ENCODE peak calls at places on chromosomes 6 and 20, in four cellular contexts. One of them, this sample, is unnamed.

GRCh38 chr6:43804550-43805223 is 34.7 kb downstream of the VEGFA start:
- DNase-seq in body of pancreas: peak
- DNase-seq in AG04450: no peak
- DNase-seq in cardiac fibroblast: no peak
- DNase-seq in this sample: no peak

GRCh38 chr6:150617496-150618460 is 18.1 kb downstream of the PLEKHG1 start:
- DNase-seq in AG04450: no peak
- DNase-seq in cardiac fibroblast: peak
- DNase-seq in body of pancreas: no peak
- DNase-seq in this sample: no peak

GRCh38 chr20:36285746-36286447 is 20.2 kb upstream of the DLGAP4 start:
- DNase-seq in AG04450: no peak
- DNase-seq in body of pancreas: no peak
- DNase-seq in cardiac fibroblast: no peak
- DNase-seq in this sample: no peak

GRCh38 chr20:18056174-18057105 is 1.3 kb downstream of the OVOL2 start:
- DNase-seq in AG04450: no peak
- DNase-seq in body of pancreas: peak
- DNase-seq in cardiac fibroblast: no peak
- DNase-seq in this sample: no peak

GRCh38 chr6:80454661-80455365 is 348.3 kb downstream of the BCKDHB start:
- DNase-seq in cardiac fibroblast: peak
- DNase-seq in AG04450: no peak
- DNase-seq in body of pancreas: no peak
- DNase-seq in this sample: no peak

GRCh38 chr20:22379472-22379871 is 204.9 kb downstream of the FOXA2 start:
- DNase-seq in body of pancreas: no peak
- DNase-seq in AG04450: no peak
- DNase-seq in cardiac fibroblast: peak
- DNase-seq in this sample: no peak

GRCh38 chr20:44092551-44093248 is 94.3 kb downstream of the JPH2 start:
- DNase-seq in cardiac fibroblast: peak
- DNase-seq in body of pancreas: no peak
- DNase-seq in AG04450: no peak
- DNase-seq in this sample: no peak

GRCh38 chr20:35627121-35627520 is 11.5 kb downstream of the SPAG4 start:
- DNase-seq in body of pancreas: no peak
- DNase-seq in AG04450: no peak
- DNase-seq in cardiac fibroblast: no peak
- DNase-seq in this sample: no peak

GRCh38 chr6:43268348-43268685 is 25.0 kb downstream of the TTBK1 start:
- DNase-seq in body of pancreas: peak
- DNase-seq in cardiac fibroblast: no peak
- DNase-seq in AG04450: no peak
- DNase-seq in this sample: no peak

GRCh38 chr6:10033223-10033829 is 381.5 kb downstream of the TFAP2A start:
- DNase-seq in body of pancreas: peak
- DNase-seq in AG04450: no peak
- DNase-seq in cardiac fibroblast: no peak
- DNase-seq in this sample: no peak

DNA sequence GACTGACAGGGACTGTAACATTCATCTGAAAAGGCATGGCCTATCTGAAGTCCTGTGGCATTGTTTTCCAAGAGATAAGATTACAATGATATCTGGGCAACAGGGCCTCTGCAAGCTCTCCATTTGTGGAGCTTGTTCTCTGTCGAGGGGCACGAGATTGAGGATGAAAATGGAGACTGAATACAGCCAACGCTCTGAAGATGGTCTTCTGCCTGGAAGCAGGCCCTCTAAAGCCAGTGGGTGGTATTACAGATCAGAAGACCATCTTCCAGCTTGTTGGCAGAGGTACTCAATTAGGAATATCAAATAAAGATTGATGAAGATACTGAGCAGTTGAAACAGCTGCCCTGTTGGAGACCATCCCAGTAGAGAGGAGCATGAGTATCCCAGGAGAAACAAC is 288.2 kb downstream of the CENPW start:
- DNase-seq in body of pancreas: no peak
- DNase-seq in cardiac fibroblast: no peak
- DNase-seq in AG04450: no peak
- DNase-seq in this sample: no peak
- TF ChIP-seq CTCF in body of pancreas: no peak
- TF ChIP-seq CTCF in cardiac fibroblast: no peak
- TF ChIP-seq CTCF in AG04450: no peak
- TF ChIP-seq CTCF in this sample: no peak

GRCh38 chr6:92779758-92780157 is 639.6 kb downstream of the EPHA7 start:
- DNase-seq in cardiac fibroblast: peak
- DNase-seq in AG04450: peak
- DNase-seq in body of pancreas: peak
- DNase-seq in this sample: no peak

DNA sequence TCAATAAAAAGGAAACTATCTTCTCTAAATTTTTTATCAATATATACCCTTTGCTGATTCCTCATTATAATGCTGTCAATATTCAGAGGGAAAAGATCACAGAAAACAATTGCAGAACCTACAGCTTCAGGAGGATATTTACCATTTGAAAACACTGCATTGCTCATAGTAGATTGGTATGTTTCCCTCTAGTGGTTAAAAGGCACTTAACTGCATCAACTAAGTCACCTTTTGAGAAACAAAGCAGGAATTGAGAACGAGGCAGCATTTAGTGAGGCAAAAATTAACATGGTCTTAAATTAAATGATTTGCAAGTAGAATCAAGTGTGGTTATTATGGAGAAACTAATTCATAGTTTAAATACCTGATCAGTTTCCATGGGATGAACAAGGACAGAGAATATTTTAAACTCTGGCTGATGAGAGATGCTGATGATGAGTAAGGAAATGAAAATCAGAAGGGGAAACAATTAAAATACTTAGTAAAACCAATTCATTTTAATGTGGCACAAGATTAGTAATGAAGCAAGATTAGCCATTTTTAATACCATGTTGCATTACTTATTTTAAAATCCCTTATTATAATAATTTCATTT is 642.1 kb downstream of the EPHA7 start:
- DNase-seq in body of pancreas: no peak
- DNase-seq in cardiac fibroblast: peak
- DNase-seq in AG04450: no peak
- DNase-seq in this sample: no peak
- TF ChIP-seq CTCF in body of pancreas: no peak
- TF ChIP-seq CTCF in cardiac fibroblast: no peak
- TF ChIP-seq CTCF in AG04450: peak
- TF ChIP-seq CTCF in this sample: no peak

GRCh38 chr20:63215101-63216040 is 560 bp downstream of the YTHDF1 start:
- DNase-seq in cardiac fibroblast: peak
- DNase-seq in body of pancreas: peak
- DNase-seq in AG04450: no peak
- DNase-seq in this sample: no peak
- TF ChIP-seq CTCF in cardiac fibroblast: peak
- TF ChIP-seq CTCF in body of pancreas: no peak
- TF ChIP-seq CTCF in AG04450: peak
- TF ChIP-seq CTCF in this sample: no peak

DNA sequence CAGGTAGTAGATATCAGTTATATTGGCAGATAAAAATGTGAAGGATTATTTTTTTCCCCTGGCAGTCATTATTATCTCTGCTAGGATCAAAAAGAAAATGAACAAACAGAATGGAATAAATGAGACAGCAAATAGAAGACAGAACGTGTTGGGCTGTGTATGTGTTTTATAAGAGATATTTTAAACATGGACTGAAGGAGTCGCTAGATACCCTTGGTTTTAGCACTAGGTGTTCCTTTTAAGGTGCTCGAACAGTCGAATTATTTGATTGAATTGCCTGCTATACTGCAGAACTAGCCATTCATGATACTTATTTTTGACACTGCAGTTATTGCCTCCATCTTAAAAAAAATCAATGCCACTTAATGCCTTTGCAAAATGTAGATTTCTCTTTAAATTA is 3.7 kb downstream of the GRIK2 start:
- DNase-seq in cardiac fibroblast: peak
- DNase-seq in body of pancreas: no peak
- DNase-seq in AG04450: no peak
- DNase-seq in this sample: no peak
- TF ChIP-seq CTCF in cardiac fibroblast: no peak
- TF ChIP-seq CTCF in body of pancreas: no peak
- TF ChIP-seq CTCF in AG04450: peak
- TF ChIP-seq CTCF in this sample: no peak

GRCh38 chr6:125857846-125858245 is 67.1 kb downstream of the NCOA7 start:
- DNase-seq in AG04450: no peak
- DNase-seq in body of pancreas: no peak
- DNase-seq in cardiac fibroblast: no peak
- DNase-seq in this sample: no peak

GRCh38 chr6:125854355-125854754 is 63.6 kb downstream of the NCOA7 start:
- DNase-seq in cardiac fibroblast: no peak
- DNase-seq in AG04450: no peak
- DNase-seq in body of pancreas: no peak
- DNase-seq in this sample: no peak

GRCh38 chr6:125855783-125856182 is 65.0 kb downstream of the NCOA7 start:
- DNase-seq in AG04450: no peak
- DNase-seq in cardiac fibroblast: no peak
- DNase-seq in body of pancreas: no peak
- DNase-seq in this sample: no peak

GRCh38 chr6:125859691-125860210 is 69.0 kb downstream of the NCOA7 start:
- DNase-seq in cardiac fibroblast: peak
- DNase-seq in body of pancreas: no peak
- DNase-seq in AG04450: no peak
- DNase-seq in this sample: no peak

DNA sequence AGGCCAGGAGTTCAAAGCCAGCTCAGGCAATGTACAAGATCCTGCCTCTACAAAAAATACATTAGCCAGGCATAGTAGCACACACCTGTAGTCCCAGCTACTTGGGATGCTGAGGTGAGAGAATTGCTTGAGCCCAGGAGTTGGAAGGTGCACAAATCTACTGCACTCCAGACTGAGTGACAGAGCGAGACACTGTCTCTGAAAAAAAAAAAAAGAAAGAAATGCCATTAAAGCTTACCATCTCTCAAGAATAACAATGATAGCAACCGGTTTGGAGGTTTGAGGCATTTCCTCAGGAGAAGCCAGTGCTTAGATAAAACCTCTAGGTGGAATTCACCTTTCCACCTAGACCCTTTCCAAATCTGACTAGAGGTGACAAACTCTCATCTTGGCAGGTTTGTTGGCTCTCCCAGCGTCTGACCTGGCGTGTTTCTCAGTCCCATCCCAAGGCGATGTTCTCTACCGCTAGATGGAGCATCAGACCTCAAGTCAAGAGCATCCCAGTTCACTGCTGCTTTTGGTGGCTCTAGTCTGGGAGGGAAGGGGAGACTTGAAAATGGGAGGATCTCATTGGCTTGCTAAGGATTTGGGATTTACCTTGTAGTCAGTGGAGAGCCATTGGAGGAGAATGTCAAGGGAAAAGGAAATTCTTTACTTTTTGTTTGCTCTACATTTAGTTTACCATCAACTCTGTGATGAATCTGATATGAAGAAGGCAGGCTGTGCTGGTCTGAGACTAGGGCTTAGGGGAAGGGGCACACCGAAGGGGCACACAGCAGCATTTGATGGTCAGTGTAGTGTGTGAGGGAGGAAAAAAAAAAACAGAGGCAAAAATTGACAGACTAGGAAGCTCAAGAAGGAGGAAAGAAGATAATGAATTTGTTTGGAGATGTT is 67.9 kb downstream of the NCOA7 start:
- DNase-seq in cardiac fibroblast: peak
- DNase-seq in AG04450: peak
- DNase-seq in body of pancreas: peak
- DNase-seq in this sample: no peak
- TF ChIP-seq CTCF in cardiac fibroblast: peak
- TF ChIP-seq CTCF in AG04450: peak
- TF ChIP-seq CTCF in body of pancreas: peak
- TF ChIP-seq CTCF in this sample: no peak

GRCh38 chr6:143323729-143324465 is 126.6 kb downstream of the ADAT2 start:
- DNase-seq in AG04450: no peak
- DNase-seq in cardiac fibroblast: no peak
- DNase-seq in body of pancreas: no peak
- DNase-seq in this sample: no peak
- TF ChIP-seq CTCF in AG04450: no peak
- TF ChIP-seq CTCF in cardiac fibroblast: no peak
- TF ChIP-seq CTCF in body of pancreas: no peak
- TF ChIP-seq CTCF in this sample: no peak

This sample was measured in natural killer cell.